ENCODE peak calls at places on chromosomes 1 and 21, in eight cellular contexts. T is HuH-7.5; E is activated CD4-positive, CD25-positive, alpha-beta regulatory T cell treated with anti-CD3 and anti-CD28 coated beads, Interleukin-2, amount 50 U/mL, for 16 hours; G is AG08395; B is neuronal stem cell; M is hypothalamus; V is AML-193; D is left cardiac atrium. X is an unnamed sample.

GRCh38 chr1:28506907-28507246 is 1.0 kb downstream of the RCC1 start:
- DNase-seq in V (no peak), E (no peak), M (no peak), D (no peak), B (no peak), G (no peak), T (no peak), X (no peak)

GRCh38 chr1:169240449-169241242 is 127.0 kb downstream of the NME7 start:
- DNase-seq in G (no peak), V (no peak), T (no peak), E (no peak), M (no peak), B (no peak), D (no peak), X (no peak)

GRCh38 chr1:171174895-171175294 is 10.2 kb upstream of the FMO2 start:
- DNase-seq in D (no peak), M (no peak), V (no peak), E (no peak), G (no peak), T (no peak), B (no peak), X (no peak)

GRCh38 chr1:240462766-240463410 is 149.1 kb downstream of the GREM2 start:
- DNase-seq in M (no peak), D (no peak), B (no peak), G (no peak), T (no peak), E (no peak), V (no peak), X (no peak)

GRCh38 chr1:210687582-210688279 is 359.0 kb downstream of the HHAT start:
- DNase-seq in G (peak; percentile 55), B (no peak), V (no peak), T (no peak), E (no peak), M (no peak), D (no peak), X (no peak)

GRCh38 chr1:186188004-186188539 is 187.0 kb downstream of the TPR start:
- DNase-seq in V (no peak), G (peak; percentile 70), E (no peak), B (no peak), T (no peak), M (no peak), D (no peak), X (no peak)

GRCh38 chr1:13487143-13487868 is 26.5 kb downstream of the LRRC38 start:
- DNase-seq in T (no peak), V (no peak), E (no peak), D (peak; percentile 68), M (no peak), G (no peak), B (no peak), X (peak; percentile 74)

GRCh38 chr21:31517664-31518402 is 141.7 kb upstream of the SOD1 start:
- DNase-seq in E (no peak), D (no peak), V (no peak), G (no peak), T (no peak), B (no peak), M (no peak), X (no peak)

GRCh38 chr1:239819075-239819474 is 272.6 kb upstream of the FMN2 start:
- DNase-seq in V (no peak), T (no peak), D (no peak), B (no peak), E (no peak), G (no peak), M (no peak), X (no peak)

GRCh38 chr1:191969287-191969686 is 189.0 kb upstream of the RGS18 start:
- DNase-seq in D (no peak), V (no peak), T (no peak), E (no peak), G (no peak), B (no peak), M (no peak), X (no peak)

GRCh38 chr1:246647113-246647512 is 77.1 kb upstream of the SCCPDH start:
- DNase-seq in T (peak; percentile 33), V (no peak), M (peak; percentile 36), G (peak; percentile 69), B (no peak), D (peak; percentile 63), E (no peak), X (peak; percentile 81)

GRCh38 chr1:35605882-35606182 is 32.7 kb downstream of the TFAP2E start:
- DNase-seq in B (no peak), E (no peak), V (no peak), T (no peak), D (no peak), M (no peak), G (peak; percentile 28), X (no peak)

GRCh38 chr1:109438798-109439297 is 12.6 kb upstream of the PSMA5 start:
- DNase-seq in M (no peak), G (peak; percentile 85), D (no peak), V (no peak), B (no peak), E (no peak), T (peak; percentile 12), X (no peak)

GRCh38 chr1:7722670-7723012 is 48.5 kb upstream of the VAMP3 start:
- DNase-seq in D (no peak), T (no peak), B (no peak), G (no peak), V (no peak), E (no peak), M (no peak), X (no peak)

GRCh38 chr1:38274974-38275373 is 228.4 kb upstream of the POU3F1 start:
- DNase-seq in M (no peak), D (peak; percentile 47), E (no peak), T (no peak), G (no peak), B (peak; percentile 33), V (no peak), X (peak; percentile 41)

GRCh38 chr1:17883136-17883535 is 128.0 kb downstream of the ACTL8 start:
- DNase-seq in T (no peak), G (no peak), E (no peak), B (no peak), V (no peak), D (no peak), M (no peak), X (no peak)

GRCh38 chr1:30085814-30086770 is 637.3 kb downstream of the MATN1 start:
- DNase-seq in B (peak; percentile 89), G (peak; percentile 47), V (no peak), E (no peak), D (peak; percentile 63), T (no peak), M (peak; percentile 4), X (peak; percentile 74)

GRCh38 chr1:117436528-117436927 is 69.3 kb downstream of the MAN1A2 start:
- DNase-seq in E (no peak), T (no peak), G (no peak), D (no peak), B (no peak), M (peak; percentile 30), V (no peak), X (no peak)

GRCh38 chr1:199776768-199777497 is 250.6 kb upstream of the NR5A2 start:
- DNase-seq in E (no peak), M (no peak), D (no peak), G (no peak), V (no peak), B (no peak), T (no peak), X (no peak)

GRCh38 chr1:68384321-68384813 is 65.4 kb downstream of the RPE65 start:
- DNase-seq in T (no peak), D (no peak), B (no peak), M (no peak), E (no peak), V (no peak), G (peak; percentile 96), X (no peak)

GRCh38 chr1:10888791-10889627 is 92.6 kb upstream of the CASZ1 start:
- DNase-seq in V (no peak), D (no peak), M (no peak), T (peak; percentile 42), B (no peak), G (no peak), E (no peak), X (peak; percentile 13)

GRCh38 chr1:163983097-163983496 is 575.9 kb upstream of the PBX1 start:
- DNase-seq in D (no peak), E (no peak), T (no peak), V (no peak), M (no peak), G (no peak), B (no peak), X (no peak)

GRCh38 chr1:15836772-15837669 is 10.5 kb upstream of the SPEN start:
- DNase-seq in G (no peak), M (no peak), D (peak; percentile 62), E (no peak), V (peak; percentile 64), B (no peak), T (no peak), X (peak; percentile 68)

GRCh38 chr1:48099011-48099550 is 101.9 kb upstream of the TRABD2B start:
- DNase-seq in G (no peak), E (no peak), B (no peak), M (no peak), D (no peak), T (no peak), V (no peak), X (no peak)

X was measured in Right ventricle myocardium superior.